ENCODE peak calls at places on chromosomes 4 and X, in four cellular contexts. One of them, this sample, is unnamed.

GRCh38 chr4:25107827-25108516 is 52.3 kb downstream of the SEPSECS start:
- DNase-seq in left ventricle myocardium inferior: peak; percentile 58
- DNase-seq in heart right ventricle: peak; percentile 36
- DNase-seq in K562: no peak
- DNase-seq in this sample: no peak

GRCh38 chrX:154121207-154121606 is 22.8 kb upstream of the OPN1LW start:
- DNase-seq in left ventricle myocardium inferior: no peak
- DNase-seq in heart right ventricle: no peak
- DNase-seq in K562: no peak
- DNase-seq in this sample: no peak

GRCh38 chr4:78186597-78187543 is 129.7 kb downstream of the FRAS1 start:
- DNase-seq in left ventricle myocardium inferior: no peak
- DNase-seq in heart right ventricle: no peak
- DNase-seq in K562: no peak
- DNase-seq in this sample: no peak

GRCh38 chrX:132226169-132226568 is 6.9 kb upstream of the RAP2C start:
- DNase-seq in left ventricle myocardium inferior: no peak
- DNase-seq in heart right ventricle: no peak
- DNase-seq in K562: no peak
- DNase-seq in this sample: no peak

GRCh38 chr4:120862432-120862831 is 60.1 kb downstream of the PRDM5 start:
- DNase-seq in left ventricle myocardium inferior: no peak
- DNase-seq in heart right ventricle: no peak
- DNase-seq in K562: no peak
- DNase-seq in this sample: no peak

GRCh38 chr4:146267826-146268225 is 53.5 kb downstream of the REELD1 start:
- DNase-seq in left ventricle myocardium inferior: no peak
- DNase-seq in heart right ventricle: no peak
- DNase-seq in K562: no peak
- DNase-seq in this sample: no peak

GRCh38 chr4:87188932-87189331 is 31.5 kb downstream of the KLHL8 start:
- DNase-seq in left ventricle myocardium inferior: no peak
- DNase-seq in heart right ventricle: no peak
- DNase-seq in K562: no peak
- DNase-seq in this sample: no peak

GRCh38 chr4:8038702-8039251 is 99.1 kb upstream of the AFAP1 start:
- DNase-seq in left ventricle myocardium inferior: no peak
- DNase-seq in heart right ventricle: no peak
- DNase-seq in K562: no peak
- DNase-seq in this sample: no peak

GRCh38 chr4:111323496-111323895 is 700.6 kb upstream of the PITX2 start:
- DNase-seq in left ventricle myocardium inferior: no peak
- DNase-seq in heart right ventricle: no peak
- DNase-seq in K562: no peak
- DNase-seq in this sample: no peak

GRCh38 chrX:110218591-110218990 is 99.3 kb downstream of the AMMECR1 start:
- DNase-seq in left ventricle myocardium inferior: no peak
- DNase-seq in heart right ventricle: no peak
- DNase-seq in K562: no peak
- DNase-seq in this sample: no peak

GRCh38 chr4:6409381-6409780 is 63.0 kb downstream of the PPP2R2C start:
- DNase-seq in left ventricle myocardium inferior: no peak
- DNase-seq in heart right ventricle: no peak
- DNase-seq in K562: no peak
- DNase-seq in this sample: no peak

GRCh38 chr4:53551963-53552362 is 39.3 kb downstream of the LNX1 start:
- DNase-seq in left ventricle myocardium inferior: no peak
- DNase-seq in heart right ventricle: no peak
- DNase-seq in K562: no peak
- DNase-seq in this sample: no peak

GRCh38 chrX:37320541-37321203 is 28.5 kb upstream of the PRRG1 start:
- DNase-seq in left ventricle myocardium inferior: no peak
- DNase-seq in heart right ventricle: no peak
- DNase-seq in K562: no peak
- DNase-seq in this sample: no peak

GRCh38 chr4:122636697-122637096 is 15.8 kb upstream of the IL21 start:
- DNase-seq in left ventricle myocardium inferior: no peak
- DNase-seq in heart right ventricle: no peak
- DNase-seq in K562: no peak
- DNase-seq in this sample: no peak

GRCh38 chr4:54274786-54275503 is 45.9 kb downstream of the PDGFRA start:
- DNase-seq in left ventricle myocardium inferior: no peak
- DNase-seq in heart right ventricle: no peak
- DNase-seq in K562: no peak
- DNase-seq in this sample: no peak

GRCh38 chr4:56129431-56129861 is 180.7 kb downstream of the CEP135 start:
- DNase-seq in left ventricle myocardium inferior: no peak
- DNase-seq in heart right ventricle: no peak
- DNase-seq in K562: no peak
- DNase-seq in this sample: no peak

GRCh38 chr4:3485011-3485881 is 22.1 kb downstream of the DOK7 start:
- DNase-seq in left ventricle myocardium inferior: no peak
- DNase-seq in heart right ventricle: no peak
- DNase-seq in K562: no peak
- DNase-seq in this sample: no peak

GRCh38 chr4:15348236-15348635 is 79.6 kb upstream of the C1QTNF7 start:
- DNase-seq in left ventricle myocardium inferior: no peak
- DNase-seq in heart right ventricle: no peak
- DNase-seq in K562: no peak
- DNase-seq in this sample: no peak

GRCh38 chrX:124226129-124226528 is 106.3 kb upstream of the TEX13D start:
- DNase-seq in left ventricle myocardium inferior: no peak
- DNase-seq in heart right ventricle: no peak
- DNase-seq in K562: no peak
- DNase-seq in this sample: no peak

GRCh38 chr4:173509031-173510001 is 20.7 kb downstream of the HAND2 start:
- DNase-seq in left ventricle myocardium inferior: peak; percentile 64
- DNase-seq in heart right ventricle: peak; percentile 72
- DNase-seq in K562: no peak
- DNase-seq in this sample: no peak

GRCh38 chr4:124144302-124144701 is 568.2 kb downstream of the ANKRD50 start:
- DNase-seq in left ventricle myocardium inferior: no peak
- DNase-seq in heart right ventricle: no peak
- DNase-seq in K562: no peak
- DNase-seq in this sample: no peak

DNA sequence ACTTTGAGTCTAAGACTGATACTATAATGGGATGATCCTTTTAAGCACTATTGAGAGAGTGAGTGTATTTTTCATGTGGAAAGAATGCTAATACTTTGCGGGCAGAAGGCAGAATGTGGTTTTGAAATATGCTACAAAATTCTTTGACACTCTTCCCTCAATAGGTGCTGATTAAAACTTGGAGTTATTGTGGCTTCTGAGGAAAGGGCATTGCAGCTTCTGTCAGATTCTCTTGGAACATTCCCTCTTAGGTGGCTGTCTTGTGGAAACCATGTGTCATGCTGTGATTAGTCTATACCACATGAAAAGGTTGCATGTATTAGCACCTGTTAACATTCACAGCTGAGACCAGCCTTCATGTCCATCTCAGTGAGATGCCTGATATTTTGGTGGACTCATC is 547.0 kb downstream of the STIM2 start:
- DNase-seq in left ventricle myocardium inferior: no peak
- DNase-seq in heart right ventricle: no peak
- DNase-seq in K562: no peak
- DNase-seq in this sample: no peak
- H3K9me3 ChIP-seq in left ventricle myocardium inferior: peaks cover 37% of the 10 kb centered on the region
- H3K9me3 ChIP-seq in heart right ventricle: peaks cover 14% of the 10 kb centered on the region
- H3K9me3 ChIP-seq in K562: no peaks in the 10 kb centered on the region
- H3K9me3 ChIP-seq in this sample: no peaks in the 10 kb centered on the region

GRCh38 chr4:42643685-42644084 is 13.2 kb downstream of the ATP8A1 start:
- DNase-seq in left ventricle myocardium inferior: no peak
- DNase-seq in heart right ventricle: no peak
- DNase-seq in K562: no peak
- DNase-seq in this sample: no peak
- H3K4me3 ChIP-seq in left ventricle myocardium inferior: no peak overlapping the region
- H3K4me3 ChIP-seq in heart right ventricle: no peak overlapping the region
- H3K4me3 ChIP-seq in K562: no peak overlapping the region
- H3K4me3 ChIP-seq in this sample: no peak overlapping the region

DNA sequence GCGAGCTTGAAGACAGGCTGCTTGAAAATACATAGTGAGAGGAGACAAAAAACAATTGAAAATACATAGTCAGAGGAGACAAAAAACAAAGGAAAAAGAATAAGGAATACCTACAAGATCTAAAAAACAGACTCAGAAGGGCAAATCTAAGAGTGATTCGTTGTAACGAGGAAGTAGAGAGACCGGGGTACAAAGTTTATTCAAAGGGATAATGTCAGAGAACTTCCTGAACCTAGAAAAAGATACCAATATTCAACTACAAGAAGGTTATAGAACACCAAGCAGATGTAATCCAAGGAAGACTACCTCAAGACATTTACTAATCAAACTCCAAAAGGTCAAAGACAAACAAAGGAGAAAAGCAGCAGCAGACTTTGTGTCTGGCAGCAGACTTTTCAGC is 165.6 kb downstream of the NEK1 start:
- DNase-seq in left ventricle myocardium inferior: no peak
- DNase-seq in heart right ventricle: no peak
- DNase-seq in K562: no peak
- DNase-seq in this sample: no peak
- H3K9me3 ChIP-seq in left ventricle myocardium inferior: peaks cover 69% of the 10 kb centered on the region
- H3K9me3 ChIP-seq in heart right ventricle: peaks cover 37% of the 10 kb centered on the region
- H3K9me3 ChIP-seq in K562: no peaks in the 10 kb centered on the region
- H3K9me3 ChIP-seq in this sample: peaks cover 7% of the 10 kb centered on the region

GRCh38 chrX:111490683-111491082 is 20.8 kb upstream of the SERTM2 start:
- DNase-seq in left ventricle myocardium inferior: no peak
- DNase-seq in heart right ventricle: no peak
- DNase-seq in K562: no peak
- DNase-seq in this sample: no peak
- H3K4me3 ChIP-seq in left ventricle myocardium inferior: no peak overlapping the region
- H3K4me3 ChIP-seq in heart right ventricle: no peak overlapping the region
- H3K4me3 ChIP-seq in K562: no peak overlapping the region
- H3K4me3 ChIP-seq in this sample: no peak overlapping the region

GRCh38 chr4:33592701-33593100 is 2651.6 kb downstream of the ARAP2 start:
- DNase-seq in left ventricle myocardium inferior: no peak
- DNase-seq in heart right ventricle: no peak
- DNase-seq in K562: no peak
- DNase-seq in this sample: no peak
- H3K9me3 ChIP-seq in left ventricle myocardium inferior: peaks cover 59% of the 10 kb centered on the region
- H3K9me3 ChIP-seq in heart right ventricle: peaks cover 37% of the 10 kb centered on the region
- H3K9me3 ChIP-seq in K562: peaks cover 2% of the 10 kb centered on the region
- H3K9me3 ChIP-seq in this sample: peaks cover 30% of the 10 kb centered on the region

GRCh38 chr4:38800366-38800765 is 4.2 kb downstream of the TLR1 start:
- DNase-seq in left ventricle myocardium inferior: no peak
- DNase-seq in heart right ventricle: no peak
- DNase-seq in K562: no peak
- DNase-seq in this sample: no peak

GRCh38 chr4:38804654-38805295 is at the start of gene TLR1:
- DNase-seq in left ventricle myocardium inferior: no peak
- DNase-seq in heart right ventricle: no peak
- DNase-seq in K562: no peak
- DNase-seq in this sample: no peak

GRCh38 chr4:38803833-38804653 is 548 bp downstream of the TLR1 start:
- DNase-seq in left ventricle myocardium inferior: no peak
- DNase-seq in heart right ventricle: no peak
- DNase-seq in K562: no peak
- DNase-seq in this sample: no peak

GRCh38 chr4:38800956-38801450 is 3.6 kb downstream of the TLR1 start:
- DNase-seq in left ventricle myocardium inferior: no peak
- DNase-seq in heart right ventricle: no peak
- DNase-seq in K562: no peak
- DNase-seq in this sample: no peak

GRCh38 chr4:38802561-38803355 is 1.8 kb downstream of the TLR1 start:
- DNase-seq in left ventricle myocardium inferior: no peak
- DNase-seq in heart right ventricle: no peak
- DNase-seq in K562: no peak
- DNase-seq in this sample: no peak
- H3K4me3 ChIP-seq in left ventricle myocardium inferior: peak overlapping the region; percentile 55
- H3K4me3 ChIP-seq in heart right ventricle: peak overlapping the region; percentile 39
- H3K4me3 ChIP-seq in K562: no peak overlapping the region
- H3K4me3 ChIP-seq in this sample: no peak overlapping the region

GRCh38 chrX:40007746-40008705 is 89.7 kb downstream of the BCOR start:
- DNase-seq in left ventricle myocardium inferior: no peak
- DNase-seq in heart right ventricle: no peak
- DNase-seq in K562: no peak
- DNase-seq in this sample: no peak

GRCh38 chrX:40009890-40010289 is 87.9 kb downstream of the BCOR start:
- DNase-seq in left ventricle myocardium inferior: no peak
- DNase-seq in heart right ventricle: no peak
- DNase-seq in K562: no peak
- DNase-seq in this sample: no peak

GRCh38 chrX:40009462-40009851 is 88.3 kb downstream of the BCOR start:
- DNase-seq in left ventricle myocardium inferior: peak; percentile 15
- DNase-seq in heart right ventricle: no peak
- DNase-seq in K562: no peak
- DNase-seq in this sample: no peak

GRCh38 chrX:40010550-40011364 is 87.0 kb downstream of the BCOR start:
- DNase-seq in left ventricle myocardium inferior: no peak
- DNase-seq in heart right ventricle: no peak
- DNase-seq in K562: no peak
- DNase-seq in this sample: no peak

GRCh38 chrX:40008841-40009461 is 88.8 kb downstream of the BCOR start:
- DNase-seq in left ventricle myocardium inferior: peak; percentile 64
- DNase-seq in heart right ventricle: peak; percentile 59
- DNase-seq in K562: no peak
- DNase-seq in this sample: no peak
- H3K9me3 ChIP-seq in left ventricle myocardium inferior: no peaks in the 10 kb centered on the region
- H3K9me3 ChIP-seq in heart right ventricle: no peaks in the 10 kb centered on the region
- H3K9me3 ChIP-seq in K562: no peaks in the 10 kb centered on the region
- H3K9me3 ChIP-seq in this sample: no peaks in the 10 kb centered on the region

GRCh38 chrX:114584983-114585842 is 1.3 kb downstream of the HTR2C start:
- DNase-seq in left ventricle myocardium inferior: no peak
- DNase-seq in heart right ventricle: no peak
- DNase-seq in K562: no peak
- DNase-seq in this sample: no peak
- H3K4me3 ChIP-seq in left ventricle myocardium inferior: no peak overlapping the region
- H3K4me3 ChIP-seq in heart right ventricle: peak overlapping the region; percentile 29
- H3K4me3 ChIP-seq in K562: no peak overlapping the region
- H3K4me3 ChIP-seq in this sample: no peak overlapping the region

DNA sequence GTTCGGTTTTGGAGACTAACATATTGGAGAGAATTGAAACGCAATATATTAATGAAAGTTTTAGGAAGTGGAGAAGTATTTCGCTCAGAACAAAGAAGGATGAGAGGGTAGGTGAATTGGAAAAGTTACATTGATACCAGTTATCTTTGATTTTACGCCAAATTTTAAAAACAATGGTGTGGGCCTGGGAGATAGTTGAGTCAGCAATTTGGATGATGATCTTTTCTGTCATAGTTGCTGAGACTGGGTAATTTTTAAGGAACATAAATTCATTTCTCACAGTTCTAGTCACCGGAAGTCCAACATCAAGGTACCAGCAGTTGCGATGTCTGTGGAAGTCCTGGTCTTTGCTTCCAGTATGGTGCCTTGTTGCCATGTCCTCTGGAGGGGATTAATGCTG is 644.8 kb upstream of the LCORL start:
- DNase-seq in left ventricle myocardium inferior: no peak
- DNase-seq in heart right ventricle: no peak
- DNase-seq in K562: no peak
- DNase-seq in this sample: no peak
- H3K9me3 ChIP-seq in left ventricle myocardium inferior: no peaks in the 10 kb centered on the region
- H3K9me3 ChIP-seq in heart right ventricle: no peaks in the 10 kb centered on the region
- H3K9me3 ChIP-seq in K562: no peaks in the 10 kb centered on the region
- H3K9me3 ChIP-seq in this sample: no peaks in the 10 kb centered on the region